ENCODE peak calls at places on chromosomes 11 and 22, in four cellular contexts. S is AG04450; C is activated CD4-positive, alpha-beta T cell treated with anti-CD3 and anti-CD28 coated beads, Interleukin-2, amount 10 ng/mL, durations not matched to agents 7 days and 5 days; H is HCT116. U is an unnamed sample.

GRCh38 chr22:33163815-33164214 is 105.6 kb upstream of the SYN3 start:
- DNase-seq in S (no peak), C (no peak), H (no peak), U (no peak)

GRCh38 chr11:93663021-93663420 is 1.5 kb downstream of the CEP295 start:
- DNase-seq in S (no peak), C (no peak), H (no peak), U (no peak)

GRCh38 chr11:114892381-114893197 is 214.3 kb downstream of the NXPE2 start:
- DNase-seq in S (no peak), C (peak), H (no peak), U (no peak)

GRCh38 chr22:47107431-47107830 is 345.0 kb downstream of the TBC1D22A start:
- DNase-seq in S (peak), C (no peak), H (peak), U (peak)

GRCh38 chr11:123543796-123544195 is 110.6 kb downstream of the SCN3B start:
- DNase-seq in S (no peak), C (no peak), H (peak), U (peak)

GRCh38 chr11:72418834-72419560 is 15.3 kb downstream of the CLPB start:
- DNase-seq in S (no peak), C (no peak), H (no peak), U (no peak)

GRCh38 chr11:115682901-115683300 is 178.7 kb upstream of the CADM1 start:
- DNase-seq in S (no peak), C (no peak), H (no peak), U (no peak)

GRCh38 chr11:44905131-44905866 is 45.4 kb downstream of the TP53I11 start:
- DNase-seq in S (no peak), C (no peak), H (no peak), U (no peak)

GRCh38 chr11:66782726-66783125 is 53.7 kb upstream of the SPTBN2 start:
- DNase-seq in S (no peak), C (no peak), H (no peak), U (no peak)

GRCh38 chr22:21807545-21807944 is 59.9 kb downstream of the MAPK1 start:
- DNase-seq in S (no peak), C (no peak), H (no peak), U (no peak)

GRCh38 chr11:69014084-69014935 is 1.3 kb upstream of the MRGPRF start:
- DNase-seq in S (peak), C (no peak), H (no peak), U (no peak)

GRCh38 chr22:17012267-17012666 is 4.2 kb upstream of the GAB4 start:
- DNase-seq in S (no peak), C (no peak), H (no peak), U (no peak)